ENCODE peak calls at places on chromosome 3, in five cellular contexts. R is neural progenitor cell, D is breast epithelium, W is HL-60, M is mammary epithelial cell. Q is an unnamed sample.

GRCh38 chr3:133663569-133664313 is 2.0 kb upstream of the TOPBP1 start:
- DNase-seq in R (peak; percentile 83), D (no peak), W (peak; percentile 71), M (peak; percentile 33), Q (no peak)

GRCh38 chr3:162719684-162720341 is 1223.2 kb downstream of the OTOL1 start:
- DNase-seq in R (no peak), D (no peak), W (no peak), M (peak; percentile 67), Q (no peak)

GRCh38 chr3:47314056-47314764 is 31.5 kb downstream of the KLHL18 start:
- DNase-seq in R (no peak), D (no peak), W (no peak), M (no peak), Q (no peak)

GRCh38 chr3:171745577-171746319 is 64.5 kb downstream of the PLD1 start:
- DNase-seq in R (no peak), D (no peak), W (no peak), M (no peak), Q (no peak)

GRCh38 chr3:13839766-13840340 is 40.0 kb downstream of the WNT7A start:
- DNase-seq in R (no peak), D (no peak), W (no peak), M (peak; percentile 22), Q (no peak)

GRCh38 chr3:177465243-177465642 is 268.0 kb upstream of the TBL1XR1 start:
- DNase-seq in R (no peak), D (no peak), W (no peak), M (no peak), Q (no peak)

GRCh38 chr3:72234394-72234793 is 449.4 kb upstream of the PROK2 start:
- DNase-seq in R (no peak), D (no peak), W (no peak), M (peak; percentile 28), Q (no peak)

GRCh38 chr3:119239421-119239820 is 1.3 kb downstream of the B4GALT4 start:
- DNase-seq in R (no peak), D (no peak), W (no peak), M (peak; percentile 18), Q (no peak)

GRCh38 chr3:112769624-112770023 is 77.0 kb downstream of the CD200R1L start:
- DNase-seq in R (no peak), D (no peak), W (no peak), M (peak; percentile 76), Q (no peak)

GRCh38 chr3:121063628-121064027 is 155.6 kb downstream of the STXBP5L start:
- DNase-seq in R (no peak), D (no peak), W (no peak), M (no peak), Q (no peak)

GRCh38 chr3:48747703-48748102 is 30.7 kb upstream of the IP6K2 start:
- DNase-seq in R (no peak), D (no peak), W (no peak), M (no peak), Q (no peak)

GRCh38 chr3:48747015-48747615 is 30.1 kb upstream of the IP6K2 start:
- DNase-seq in R (no peak), D (no peak), W (no peak), M (peak; percentile 65), Q (no peak)

GRCh38 chr3:48748754-48749153 is 31.7 kb upstream of the IP6K2 start:
- DNase-seq in R (no peak), D (no peak), W (no peak), M (no peak), Q (no peak)

GRCh38 chr3:48756640-48757039 is 39.6 kb upstream of the IP6K2 start:
- DNase-seq in R (no peak), D (no peak), W (no peak), M (no peak), Q (no peak)

GRCh38 chr3:48750906-48751305 is 33.9 kb upstream of the IP6K2 start:
- DNase-seq in R (no peak), D (no peak), W (no peak), M (no peak), Q (no peak)
- H3K27ac ChIP-seq in R (no peak overlapping the region), D (no peak overlapping the region), W (no peak overlapping the region), M (no peak overlapping the region), Q (no peak overlapping the region)

GRCh38 chr3:141450727-141451378 is 36.0 kb upstream of the RASA2 start:
- DNase-seq in R (no peak), D (no peak), W (no peak), M (no peak), Q (no peak)

GRCh38 chr3:141447391-141447790 is 39.4 kb upstream of the RASA2 start:
- DNase-seq in R (no peak), D (no peak), W (no peak), M (no peak), Q (no peak)

GRCh38 chr3:141448606-141449216 is 38.1 kb upstream of the RASA2 start:
- DNase-seq in R (no peak), D (no peak), W (no peak), M (no peak), Q (no peak)

GRCh38 chr3:141452045-141452444 is 34.8 kb upstream of the RASA2 start:
- DNase-seq in R (peak; percentile 57), D (no peak), W (peak; percentile 71), M (peak; percentile 31), Q (no peak)

GRCh38 chr3:141449424-141449823 is 37.4 kb upstream of the RASA2 start:
- DNase-seq in R (no peak), D (no peak), W (no peak), M (no peak), Q (no peak)
- H3K27ac ChIP-seq in R (no peak overlapping the region), D (no peak overlapping the region), W (no peak overlapping the region), M (no peak overlapping the region), Q (no peak overlapping the region)

GRCh38 chr3:114469070-114469469 is 175.2 kb downstream of the TIGIT start:
- DNase-seq in R (no peak), D (no peak), W (no peak), M (no peak), Q (no peak)
- H3K27ac ChIP-seq in R (no peak overlapping the region), D (no peak overlapping the region), W (no peak overlapping the region), M (no peak overlapping the region), Q (no peak overlapping the region)

GRCh38 chr3:131705558-131706051 is 202.8 kb upstream of the MRPL3 start:
- DNase-seq in R (peak; percentile 5), D (no peak), W (no peak), M (peak; percentile 39), Q (no peak)
- H3K27ac ChIP-seq in R (no peak overlapping the region), D (no peak overlapping the region), W (no peak overlapping the region), M (no peak overlapping the region), Q (no peak overlapping the region)

DNA sequence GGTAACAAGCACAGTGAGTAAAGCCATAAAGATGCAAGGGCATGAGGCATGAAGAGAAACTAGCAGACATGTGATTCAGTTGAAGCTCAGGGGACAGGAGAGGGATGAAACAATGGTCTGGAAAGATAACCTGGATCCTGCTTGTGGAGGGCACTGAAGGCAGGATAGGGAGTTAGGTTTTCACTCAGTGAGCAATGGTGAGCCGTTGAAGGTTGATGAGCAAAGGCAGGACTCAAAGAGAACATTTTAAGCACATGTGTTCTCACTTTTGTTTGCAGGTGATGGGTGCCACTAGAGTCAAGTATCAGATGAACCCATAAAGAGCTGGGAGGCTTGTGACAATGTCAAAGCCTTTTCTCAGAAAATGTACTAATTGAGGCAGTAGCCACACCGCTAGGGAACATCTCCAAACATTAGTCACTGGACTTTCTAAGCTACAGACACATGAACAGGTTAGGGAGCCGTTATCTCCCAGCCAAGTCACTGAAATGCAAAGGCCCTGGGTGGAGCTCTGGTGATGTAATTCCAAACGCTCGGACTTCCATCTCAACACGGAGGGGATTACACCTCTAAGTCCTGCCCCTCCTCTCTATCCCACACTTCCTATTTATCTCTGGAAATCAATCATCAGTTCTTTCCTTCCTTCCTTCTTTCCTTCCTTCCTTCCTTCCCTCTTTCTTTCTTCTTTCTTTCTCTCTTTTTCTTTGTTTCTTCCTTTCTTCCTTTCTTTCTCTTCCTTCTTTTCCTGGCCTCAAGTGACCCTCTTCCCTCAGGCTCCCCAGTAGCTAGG is 22.7 kb downstream of the KLHL6 start:
- DNase-seq in R (no peak), D (no peak), W (no peak), M (no peak), Q (no peak)
- H3K27ac ChIP-seq in R (no peak overlapping the region), D (no peak overlapping the region), W (no peak overlapping the region), M (no peak overlapping the region), Q (no peak overlapping the region)

DNA sequence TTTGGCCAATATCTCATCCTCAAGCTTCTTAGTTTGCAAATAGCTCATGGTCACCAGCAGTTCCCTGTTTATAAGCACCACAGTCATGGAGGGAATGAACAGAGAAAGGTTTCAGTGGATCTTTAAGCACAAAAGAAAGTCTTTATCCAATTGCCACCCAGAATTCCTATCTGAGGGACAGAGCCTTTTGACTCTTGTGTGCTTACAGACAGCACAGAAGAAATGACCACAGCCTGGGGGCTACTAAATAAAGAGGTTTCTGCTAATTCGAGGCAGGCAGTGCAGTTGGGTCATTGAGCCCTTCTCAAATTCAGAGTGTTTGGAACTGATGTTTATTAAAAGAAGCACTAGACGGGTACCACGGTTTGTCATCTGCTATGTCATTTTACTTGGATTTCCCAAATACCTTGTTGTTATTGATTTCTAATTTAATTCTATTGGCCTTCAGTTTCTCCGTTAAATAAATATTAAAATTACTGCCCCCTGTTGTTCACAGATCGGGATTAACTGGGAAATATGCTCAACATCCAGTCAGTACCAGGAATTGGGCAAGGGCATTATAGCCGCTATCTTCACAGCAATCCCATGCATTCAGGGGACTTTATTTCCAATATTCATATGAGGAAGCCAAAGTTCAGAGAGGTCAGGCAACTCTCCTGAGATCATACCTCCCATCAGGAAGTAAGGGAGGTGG is 3.6 kb downstream of the PRICKLE2 start:
- DNase-seq in R (peak; percentile 57), D (no peak), W (no peak), M (no peak), Q (no peak)
- H3K27ac ChIP-seq in R (no peak overlapping the region), D (peak overlapping the region; percentile 94), W (no peak overlapping the region), M (no peak overlapping the region), Q (no peak overlapping the region)

DNA sequence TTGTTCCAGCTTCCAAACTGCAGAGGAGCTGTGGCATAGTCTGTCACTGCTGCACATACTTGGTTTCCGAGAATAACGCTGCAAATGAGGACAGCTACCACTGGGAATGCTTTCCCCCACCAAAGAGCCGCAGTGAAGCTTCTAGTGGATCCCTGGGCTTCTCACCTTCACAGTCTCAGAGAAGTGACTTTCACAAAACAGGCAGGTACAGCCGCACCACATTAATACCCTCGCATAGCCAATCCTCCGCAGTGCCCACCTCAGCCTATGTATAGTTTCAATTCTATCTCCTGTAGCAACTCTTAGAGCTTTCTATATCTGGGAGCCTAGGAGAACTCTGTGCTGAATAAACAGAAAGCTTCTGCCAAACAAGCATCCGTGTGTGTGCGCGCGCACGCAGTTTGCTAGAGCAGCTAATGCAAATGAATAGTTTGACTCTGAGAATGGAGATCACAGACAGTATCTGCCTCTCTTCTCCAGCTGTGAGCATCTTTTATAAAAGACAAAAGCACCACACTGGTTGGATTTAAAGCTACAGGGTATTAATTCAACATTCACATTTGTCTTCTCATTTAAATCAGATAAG is 81.9 kb upstream of the PLXND1 start:
- DNase-seq in R (peak; percentile 96), D (peak; percentile 81), W (no peak), M (no peak), Q (no peak)
- H3K27ac ChIP-seq in R (peak overlapping the region; percentile 92), D (peak overlapping the region; percentile 59), W (no peak overlapping the region), M (no peak overlapping the region), Q (no peak overlapping the region)

DNA sequence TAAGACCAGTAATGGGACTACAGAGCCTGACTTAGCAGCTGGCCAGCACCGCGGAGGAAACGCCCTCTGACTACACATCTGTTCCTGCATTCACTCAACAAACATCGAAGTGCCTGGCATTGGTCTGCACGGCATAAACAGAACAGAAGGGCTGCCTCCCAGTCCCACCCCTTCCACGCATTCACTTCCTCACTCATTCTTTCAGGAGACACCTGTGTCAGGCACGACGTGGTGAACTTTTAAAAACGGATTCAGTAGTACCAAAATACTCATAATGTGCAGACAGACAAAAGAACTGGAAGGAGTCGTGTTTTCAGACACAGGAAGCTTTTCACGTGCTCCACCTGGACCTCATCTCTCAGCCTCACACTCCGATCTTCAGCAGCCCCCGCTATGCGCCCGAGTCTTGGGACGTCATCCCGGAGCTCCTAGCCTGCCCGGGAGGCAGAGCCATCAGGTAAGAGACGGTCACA is 123.3 kb downstream of the XXYLT1 start:
- DNase-seq in R (no peak), D (no peak), W (no peak), M (no peak), Q (no peak)
- H3K27ac ChIP-seq in R (no peak overlapping the region), D (peak overlapping the region; percentile 38), W (no peak overlapping the region), M (no peak overlapping the region), Q (no peak overlapping the region)

Q was measured in effector memory CD4-positive, alpha-beta T cell.